ENCODE peak calls at places on chromosomes 5 and 9, in eight cellular contexts. One of them, this sample, is unnamed.
A peak's percentile ranks its signal among the peaks of the same experiment; 100 is the strongest.

GRCh38 chr5:10288600-10289213 is 19.0 kb downstream of the CMBL start:
- DNase-seq in IMR-90: no peak
- DNase-seq in K562: no peak
- DNase-seq in PC-3: peak; percentile 43
- DNase-seq in kidney: peak; percentile 96
- DNase-seq in upper lobe of right lung: peak; percentile 92
- DNase-seq in CD8-positive, alpha-beta T cell: no peak
- DNase-seq in HepG2: no peak
- DNase-seq in this sample: peak; percentile 94

GRCh38 chr5:32144637-32145207 is 29.4 kb downstream of the GOLPH3 start:
- DNase-seq in IMR-90: no peak
- DNase-seq in K562: no peak
- DNase-seq in PC-3: no peak
- DNase-seq in kidney: no peak
- DNase-seq in upper lobe of right lung: no peak
- DNase-seq in CD8-positive, alpha-beta T cell: no peak
- DNase-seq in HepG2: no peak
- DNase-seq in this sample: no peak

GRCh38 chr5:60649288-60649917 is 50.6 kb downstream of the DEPDC1B start:
- DNase-seq in IMR-90: peak; percentile 51
- DNase-seq in K562: no peak
- DNase-seq in PC-3: peak; percentile 73
- DNase-seq in kidney: no peak
- DNase-seq in upper lobe of right lung: no peak
- DNase-seq in CD8-positive, alpha-beta T cell: no peak
- DNase-seq in HepG2: peak; percentile 59
- DNase-seq in this sample: no peak

GRCh38 chr5:126544087-126544740 is 50.8 kb downstream of the ALDH7A1 start:
- DNase-seq in IMR-90: peak; percentile 44
- DNase-seq in K562: peak; percentile 37
- DNase-seq in PC-3: peak; percentile 44
- DNase-seq in kidney: no peak
- DNase-seq in upper lobe of right lung: no peak
- DNase-seq in CD8-positive, alpha-beta T cell: peak; percentile 36
- DNase-seq in HepG2: peak; percentile 58
- DNase-seq in this sample: peak; percentile 61

GRCh38 chr5:130109152-130109551 is 204.9 kb downstream of the CHSY3 start:
- DNase-seq in IMR-90: peak; percentile 18
- DNase-seq in K562: no peak
- DNase-seq in PC-3: peak; percentile 61
- DNase-seq in kidney: no peak
- DNase-seq in upper lobe of right lung: no peak
- DNase-seq in CD8-positive, alpha-beta T cell: no peak
- DNase-seq in HepG2: peak; percentile 27
- DNase-seq in this sample: no peak

GRCh38 chr5:73370620-73371583 is 77.7 kb downstream of the FOXD1 start:
- DNase-seq in IMR-90: peak; percentile 98
- DNase-seq in K562: no peak
- DNase-seq in PC-3: peak; percentile 95
- DNase-seq in kidney: no peak
- DNase-seq in upper lobe of right lung: no peak
- DNase-seq in CD8-positive, alpha-beta T cell: no peak
- DNase-seq in HepG2: no peak
- DNase-seq in this sample: no peak

GRCh38 chr9:18910858-18911257 is 122.2 kb downstream of the SAXO1 start:
- DNase-seq in IMR-90: peak; percentile 53
- DNase-seq in K562: no peak
- DNase-seq in PC-3: no peak
- DNase-seq in kidney: no peak
- DNase-seq in upper lobe of right lung: no peak
- DNase-seq in CD8-positive, alpha-beta T cell: no peak
- DNase-seq in HepG2: no peak
- DNase-seq in this sample: no peak

GRCh38 chr5:155729684-155730059 is 597.3 kb upstream of the SGCD start:
- DNase-seq in IMR-90: no peak
- DNase-seq in K562: no peak
- DNase-seq in PC-3: no peak
- DNase-seq in kidney: peak; percentile 59
- DNase-seq in upper lobe of right lung: peak; percentile 59
- DNase-seq in CD8-positive, alpha-beta T cell: no peak
- DNase-seq in HepG2: no peak
- DNase-seq in this sample: no peak

GRCh38 chr9:115923410-115923809 is 230.2 kb upstream of the PAPPA start:
- DNase-seq in IMR-90: no peak
- DNase-seq in K562: no peak
- DNase-seq in PC-3: no peak
- DNase-seq in kidney: no peak
- DNase-seq in upper lobe of right lung: no peak
- DNase-seq in CD8-positive, alpha-beta T cell: no peak
- DNase-seq in HepG2: no peak
- DNase-seq in this sample: no peak

GRCh38 chr5:178624626-178625546 is 2.0 kb downstream of the CLK4 start:
- DNase-seq in IMR-90: peak; percentile 21
- DNase-seq in K562: no peak
- DNase-seq in PC-3: peak; percentile 50
- DNase-seq in kidney: no peak
- DNase-seq in upper lobe of right lung: no peak
- DNase-seq in CD8-positive, alpha-beta T cell: no peak
- DNase-seq in HepG2: no peak
- DNase-seq in this sample: no peak

GRCh38 chr9:87434341-87434740 is 63.3 kb upstream of the DAPK1 start:
- DNase-seq in IMR-90: no peak
- DNase-seq in K562: no peak
- DNase-seq in PC-3: no peak
- DNase-seq in kidney: no peak
- DNase-seq in upper lobe of right lung: no peak
- DNase-seq in CD8-positive, alpha-beta T cell: no peak
- DNase-seq in HepG2: no peak
- DNase-seq in this sample: no peak

GRCh38 chr5:80959768-80960442 is at the start of gene RASGRF2:
- DNase-seq in IMR-90: peak; percentile 44
- DNase-seq in K562: no peak
- DNase-seq in PC-3: no peak
- DNase-seq in kidney: peak; percentile 75
- DNase-seq in upper lobe of right lung: no peak
- DNase-seq in CD8-positive, alpha-beta T cell: peak; percentile 43
- DNase-seq in HepG2: peak; percentile 76
- DNase-seq in this sample: peak; percentile 66

GRCh38 chr5:157947156-157947555 is 88.2 kb upstream of the CLINT1 start:
- DNase-seq in IMR-90: no peak
- DNase-seq in K562: no peak
- DNase-seq in PC-3: peak; percentile 64
- DNase-seq in kidney: no peak
- DNase-seq in upper lobe of right lung: no peak
- DNase-seq in CD8-positive, alpha-beta T cell: no peak
- DNase-seq in HepG2: no peak
- DNase-seq in this sample: no peak

GRCh38 chr9:7206221-7206758 is 448.5 kb downstream of the KDM4C start:
- DNase-seq in IMR-90: no peak
- DNase-seq in K562: no peak
- DNase-seq in PC-3: no peak
- DNase-seq in kidney: no peak
- DNase-seq in upper lobe of right lung: no peak
- DNase-seq in CD8-positive, alpha-beta T cell: no peak
- DNase-seq in HepG2: no peak
- DNase-seq in this sample: no peak

GRCh38 chr9:107738789-107739188 is 249.2 kb upstream of the KLF4 start:
- DNase-seq in IMR-90: peak; percentile 54
- DNase-seq in K562: no peak
- DNase-seq in PC-3: peak; percentile 54
- DNase-seq in kidney: no peak
- DNase-seq in upper lobe of right lung: no peak
- DNase-seq in CD8-positive, alpha-beta T cell: no peak
- DNase-seq in HepG2: no peak
- DNase-seq in this sample: no peak

GRCh38 chr9:16458696-16459420 is 411.6 kb downstream of the BNC2 start:
- DNase-seq in IMR-90: peak; percentile 76
- DNase-seq in K562: no peak
- DNase-seq in PC-3: peak; percentile 35
- DNase-seq in kidney: no peak
- DNase-seq in upper lobe of right lung: no peak
- DNase-seq in CD8-positive, alpha-beta T cell: no peak
- DNase-seq in HepG2: no peak
- DNase-seq in this sample: no peak

GRCh38 chr9:34989946-34990635 is 546 bp downstream of the DNAJB5 start:
- DNase-seq in IMR-90: peak; percentile 39
- DNase-seq in K562: peak; percentile 59
- DNase-seq in PC-3: peak; percentile 33
- DNase-seq in kidney: peak; percentile 91
- DNase-seq in upper lobe of right lung: no peak
- DNase-seq in CD8-positive, alpha-beta T cell: peak; percentile 43
- DNase-seq in HepG2: no peak
- DNase-seq in this sample: peak; percentile 53

GRCh38 chr9:131394464-131395026 is 659 bp downstream of the PRRC2B start:
- DNase-seq in IMR-90: no peak
- DNase-seq in K562: peak; percentile 85
- DNase-seq in PC-3: no peak
- DNase-seq in kidney: peak; percentile 86
- DNase-seq in upper lobe of right lung: peak; percentile 79
- DNase-seq in CD8-positive, alpha-beta T cell: peak; percentile 63
- DNase-seq in HepG2: no peak
- DNase-seq in this sample: peak; percentile 42

GRCh38 chr9:32350682-32351081 is 33.8 kb upstream of the ACO1 start:
- DNase-seq in IMR-90: peak; percentile 17
- DNase-seq in K562: no peak
- DNase-seq in PC-3: peak; percentile 62
- DNase-seq in kidney: no peak
- DNase-seq in upper lobe of right lung: no peak
- DNase-seq in CD8-positive, alpha-beta T cell: no peak
- DNase-seq in HepG2: peak; percentile 20
- DNase-seq in this sample: no peak

GRCh38 chr5:116923344-116923743 is 348.7 kb upstream of the SEMA6A start:
- DNase-seq in IMR-90: no peak
- DNase-seq in K562: no peak
- DNase-seq in PC-3: no peak
- DNase-seq in kidney: no peak
- DNase-seq in upper lobe of right lung: no peak
- DNase-seq in CD8-positive, alpha-beta T cell: no peak
- DNase-seq in HepG2: no peak
- DNase-seq in this sample: no peak

GRCh38 chr9:119477197-119477596 is 108.0 kb upstream of the BRINP1 start:
- DNase-seq in IMR-90: no peak
- DNase-seq in K562: no peak
- DNase-seq in PC-3: no peak
- DNase-seq in kidney: no peak
- DNase-seq in upper lobe of right lung: no peak
- DNase-seq in CD8-positive, alpha-beta T cell: no peak
- DNase-seq in HepG2: no peak
- DNase-seq in this sample: no peak

GRCh38 chr9:125272697-125273096 is 11.1 kb downstream of the GAPVD1 start:
- DNase-seq in IMR-90: peak; percentile 61
- DNase-seq in K562: no peak
- DNase-seq in PC-3: peak; percentile 68
- DNase-seq in kidney: no peak
- DNase-seq in upper lobe of right lung: no peak
- DNase-seq in CD8-positive, alpha-beta T cell: no peak
- DNase-seq in HepG2: peak; percentile 90
- DNase-seq in this sample: peak; percentile 54

GRCh38 chr9:135129137-135129695 is 41.7 kb downstream of the OLFM1 start:
- DNase-seq in IMR-90: no peak
- DNase-seq in K562: no peak
- DNase-seq in PC-3: no peak
- DNase-seq in kidney: no peak
- DNase-seq in upper lobe of right lung: no peak
- DNase-seq in CD8-positive, alpha-beta T cell: peak; percentile 10
- DNase-seq in HepG2: no peak
- DNase-seq in this sample: no peak
- H3K27ac ChIP-seq in IMR-90: no peak overlapping the region
- H3K27ac ChIP-seq in K562: no peak overlapping the region
- H3K27ac ChIP-seq in PC-3: no peak overlapping the region
- H3K27ac ChIP-seq in kidney: no peak overlapping the region
- H3K27ac ChIP-seq in upper lobe of right lung: no peak overlapping the region
- H3K27ac ChIP-seq in CD8-positive, alpha-beta T cell: no peak overlapping the region
- H3K27ac ChIP-seq in HepG2: no peak overlapping the region
- H3K27ac ChIP-seq in this sample: no peak overlapping the region

GRCh38 chr5:122500245-122501086 is 188.4 kb downstream of the SNCAIP start:
- DNase-seq in IMR-90: peak; percentile 72
- DNase-seq in K562: peak; percentile 25
- DNase-seq in PC-3: peak; percentile 54
- DNase-seq in kidney: no peak
- DNase-seq in upper lobe of right lung: no peak
- DNase-seq in CD8-positive, alpha-beta T cell: no peak
- DNase-seq in HepG2: peak; percentile 26
- DNase-seq in this sample: no peak

GRCh38 chr5:122499617-122500016 is 187.6 kb downstream of the SNCAIP start:
- DNase-seq in IMR-90: no peak
- DNase-seq in K562: no peak
- DNase-seq in PC-3: no peak
- DNase-seq in kidney: no peak
- DNase-seq in upper lobe of right lung: no peak
- DNase-seq in CD8-positive, alpha-beta T cell: no peak
- DNase-seq in HepG2: no peak
- DNase-seq in this sample: no peak

GRCh38 chr5:122498163-122498562 is 186.1 kb downstream of the SNCAIP start:
- DNase-seq in IMR-90: peak; percentile 32
- DNase-seq in K562: no peak
- DNase-seq in PC-3: no peak
- DNase-seq in kidney: no peak
- DNase-seq in upper lobe of right lung: no peak
- DNase-seq in CD8-positive, alpha-beta T cell: no peak
- DNase-seq in HepG2: no peak
- DNase-seq in this sample: no peak

GRCh38 chr5:122507045-122507444 is 195.0 kb downstream of the SNCAIP start:
- DNase-seq in IMR-90: no peak
- DNase-seq in K562: no peak
- DNase-seq in PC-3: no peak
- DNase-seq in kidney: no peak
- DNase-seq in upper lobe of right lung: no peak
- DNase-seq in CD8-positive, alpha-beta T cell: no peak
- DNase-seq in HepG2: no peak
- DNase-seq in this sample: no peak

GRCh38 chr5:122501087-122501435 is 189.0 kb downstream of the SNCAIP start:
- DNase-seq in IMR-90: peak; percentile 33
- DNase-seq in K562: no peak
- DNase-seq in PC-3: no peak
- DNase-seq in kidney: no peak
- DNase-seq in upper lobe of right lung: no peak
- DNase-seq in CD8-positive, alpha-beta T cell: no peak
- DNase-seq in HepG2: no peak
- DNase-seq in this sample: no peak
- TF ChIP-seq CTCF in IMR-90: no peak
- TF ChIP-seq CTCF in K562: no peak
- TF ChIP-seq CTCF in PC-3: no peak
- TF ChIP-seq CTCF in kidney: no peak
- TF ChIP-seq CTCF in upper lobe of right lung: no peak
- TF ChIP-seq CTCF in CD8-positive, alpha-beta T cell: no peak
- TF ChIP-seq CTCF in HepG2: no peak
- TF ChIP-seq CTCF in this sample: no peak

GRCh38 chr9:92759990-92760893 is 4.4 kb downstream of the BICD2 start:
- DNase-seq in IMR-90: no peak
- DNase-seq in K562: no peak
- DNase-seq in PC-3: no peak
- DNase-seq in kidney: peak; percentile 60
- DNase-seq in upper lobe of right lung: peak; percentile 78
- DNase-seq in CD8-positive, alpha-beta T cell: no peak
- DNase-seq in HepG2: no peak
- DNase-seq in this sample: no peak
- H3K4me1 ChIP-seq in IMR-90: peaks cover 7% of the 10 kb centered on the region
- H3K4me1 ChIP-seq in K562: peaks cover 35% of the 10 kb centered on the region
- H3K4me1 ChIP-seq in PC-3: peaks cover 6% of the 10 kb centered on the region
- H3K4me1 ChIP-seq in kidney: peaks cover 27% of the 10 kb centered on the region
- H3K4me1 ChIP-seq in upper lobe of right lung: peaks cover 34% of the 10 kb centered on the region
- H3K4me1 ChIP-seq in CD8-positive, alpha-beta T cell: peaks cover 25% of the 10 kb centered on the region
- H3K4me1 ChIP-seq in HepG2: peaks cover 36% of the 10 kb centered on the region
- H3K4me1 ChIP-seq in this sample: peaks cover 9% of the 10 kb centered on the region

GRCh38 chr5:78574731-78575161 is 73.8 kb downstream of the LHFPL2 start:
- DNase-seq in IMR-90: peak; percentile 68
- DNase-seq in K562: no peak
- DNase-seq in PC-3: peak; percentile 62
- DNase-seq in kidney: no peak
- DNase-seq in upper lobe of right lung: no peak
- DNase-seq in CD8-positive, alpha-beta T cell: no peak
- DNase-seq in HepG2: peak; percentile 52
- DNase-seq in this sample: no peak
- H3K27ac ChIP-seq in IMR-90: no peak overlapping the region
- H3K27ac ChIP-seq in K562: no peak overlapping the region
- H3K27ac ChIP-seq in PC-3: peak overlapping the region; percentile 51
- H3K27ac ChIP-seq in kidney: no peak overlapping the region
- H3K27ac ChIP-seq in upper lobe of right lung: no peak overlapping the region
- H3K27ac ChIP-seq in CD8-positive, alpha-beta T cell: no peak overlapping the region
- H3K27ac ChIP-seq in HepG2: peak overlapping the region; percentile 70
- H3K27ac ChIP-seq in this sample: no peak overlapping the region

This sample was measured in colonic mucosa.